ENCODE peak calls at places on chromosomes 4 and X, in four cellular contexts. One of them, this sample, is unnamed.

GRCh38 chrX:10608099-10608498 is 12.3 kb downstream of the MID1 start:
- DNase-seq in CD8-positive, alpha-beta memory T cell: no peak
- DNase-seq in HT1080: no peak
- DNase-seq in activated effector memory CD4-positive, alpha-beta T cell treated with anti-CD3 and anti-CD28 coated beads, Interleukin-2, amount 50 U/mL, for 16 hours: no peak
- DNase-seq in this sample: no peak

GRCh38 chrX:112941209-112941788 is 100.7 kb upstream of the AMOT start:
- DNase-seq in activated effector memory CD4-positive, alpha-beta T cell treated with anti-CD3 and anti-CD28 coated beads, Interleukin-2, amount 50 U/mL, for 16 hours: no peak
- DNase-seq in CD8-positive, alpha-beta memory T cell: no peak
- DNase-seq in HT1080: peak; percentile 3
- DNase-seq in this sample: no peak

GRCh38 chrX:136163694-136164093 is 16.4 kb downstream of the FHL1 start:
- DNase-seq in activated effector memory CD4-positive, alpha-beta T cell treated with anti-CD3 and anti-CD28 coated beads, Interleukin-2, amount 50 U/mL, for 16 hours: no peak
- DNase-seq in HT1080: no peak
- DNase-seq in CD8-positive, alpha-beta memory T cell: no peak
- DNase-seq in this sample: no peak

GRCh38 chrX:78650906-78651437 is 8.2 kb downstream of the RTL3 start:
- DNase-seq in HT1080: peak; percentile 56
- DNase-seq in CD8-positive, alpha-beta memory T cell: peak; percentile 8
- DNase-seq in activated effector memory CD4-positive, alpha-beta T cell treated with anti-CD3 and anti-CD28 coated beads, Interleukin-2, amount 50 U/mL, for 16 hours: no peak
- DNase-seq in this sample: peak; percentile 41

GRCh38 chr4:24104173-24104572 is 214.3 kb upstream of the PPARGC1A start:
- DNase-seq in HT1080: no peak
- DNase-seq in CD8-positive, alpha-beta memory T cell: no peak
- DNase-seq in activated effector memory CD4-positive, alpha-beta T cell treated with anti-CD3 and anti-CD28 coated beads, Interleukin-2, amount 50 U/mL, for 16 hours: no peak
- DNase-seq in this sample: no peak

GRCh38 chrX:56068274-56068758 is 163.8 kb upstream of the KLF8 start:
- DNase-seq in activated effector memory CD4-positive, alpha-beta T cell treated with anti-CD3 and anti-CD28 coated beads, Interleukin-2, amount 50 U/mL, for 16 hours: no peak
- DNase-seq in HT1080: no peak
- DNase-seq in CD8-positive, alpha-beta memory T cell: no peak
- DNase-seq in this sample: no peak

GRCh38 chrX:38275615-38276014 is 51.7 kb downstream of the RPGR start:
- DNase-seq in CD8-positive, alpha-beta memory T cell: no peak
- DNase-seq in HT1080: peak; percentile 88
- DNase-seq in activated effector memory CD4-positive, alpha-beta T cell treated with anti-CD3 and anti-CD28 coated beads, Interleukin-2, amount 50 U/mL, for 16 hours: no peak
- DNase-seq in this sample: no peak

GRCh38 chr4:114911141-114911540 is 202.3 kb downstream of the NDST4 start:
- DNase-seq in HT1080: no peak
- DNase-seq in CD8-positive, alpha-beta memory T cell: no peak
- DNase-seq in activated effector memory CD4-positive, alpha-beta T cell treated with anti-CD3 and anti-CD28 coated beads, Interleukin-2, amount 50 U/mL, for 16 hours: no peak
- DNase-seq in this sample: no peak

GRCh38 chr4:147789596-147789995 is 57.7 kb downstream of the ARHGAP10 start:
- DNase-seq in activated effector memory CD4-positive, alpha-beta T cell treated with anti-CD3 and anti-CD28 coated beads, Interleukin-2, amount 50 U/mL, for 16 hours: no peak
- DNase-seq in CD8-positive, alpha-beta memory T cell: no peak
- DNase-seq in HT1080: no peak
- DNase-seq in this sample: no peak

GRCh38 chrX:72394518-72395163 is 88.9 kb upstream of the CITED1 start:
- DNase-seq in HT1080: no peak
- DNase-seq in CD8-positive, alpha-beta memory T cell: no peak
- DNase-seq in activated effector memory CD4-positive, alpha-beta T cell treated with anti-CD3 and anti-CD28 coated beads, Interleukin-2, amount 50 U/mL, for 16 hours: no peak
- DNase-seq in this sample: no peak

GRCh38 chrX:150870487-150871340 is 27.8 kb downstream of the CD99L2 start:
- DNase-seq in HT1080: no peak
- DNase-seq in CD8-positive, alpha-beta memory T cell: no peak
- DNase-seq in activated effector memory CD4-positive, alpha-beta T cell treated with anti-CD3 and anti-CD28 coated beads, Interleukin-2, amount 50 U/mL, for 16 hours: no peak
- DNase-seq in this sample: no peak

GRCh38 chr4:139576219-139576618 is 20.2 kb upstream of the SETD7 start:
- DNase-seq in HT1080: peak; percentile 68
- DNase-seq in CD8-positive, alpha-beta memory T cell: no peak
- DNase-seq in activated effector memory CD4-positive, alpha-beta T cell treated with anti-CD3 and anti-CD28 coated beads, Interleukin-2, amount 50 U/mL, for 16 hours: no peak
- DNase-seq in this sample: no peak

GRCh38 chr4:8351931-8352367 is 82.4 kb downstream of the HTRA3 start:
- DNase-seq in CD8-positive, alpha-beta memory T cell: no peak
- DNase-seq in activated effector memory CD4-positive, alpha-beta T cell treated with anti-CD3 and anti-CD28 coated beads, Interleukin-2, amount 50 U/mL, for 16 hours: no peak
- DNase-seq in HT1080: no peak
- DNase-seq in this sample: no peak

GRCh38 chr4:89146196-89146595 is 34.9 kb downstream of the TIGD2 start:
- DNase-seq in activated effector memory CD4-positive, alpha-beta T cell treated with anti-CD3 and anti-CD28 coated beads, Interleukin-2, amount 50 U/mL, for 16 hours: no peak
- DNase-seq in HT1080: no peak
- DNase-seq in CD8-positive, alpha-beta memory T cell: no peak
- DNase-seq in this sample: no peak

GRCh38 chr4:124321370-124321769 is 391.2 kb downstream of the ANKRD50 start:
- DNase-seq in CD8-positive, alpha-beta memory T cell: no peak
- DNase-seq in HT1080: no peak
- DNase-seq in activated effector memory CD4-positive, alpha-beta T cell treated with anti-CD3 and anti-CD28 coated beads, Interleukin-2, amount 50 U/mL, for 16 hours: no peak
- DNase-seq in this sample: no peak

GRCh38 chr4:79852305-79852730 is 220.7 kb downstream of the ANTXR2 start:
- DNase-seq in activated effector memory CD4-positive, alpha-beta T cell treated with anti-CD3 and anti-CD28 coated beads, Interleukin-2, amount 50 U/mL, for 16 hours: no peak
- DNase-seq in HT1080: peak; percentile 30
- DNase-seq in CD8-positive, alpha-beta memory T cell: no peak
- DNase-seq in this sample: no peak

GRCh38 chrX:123993326-123993725 is 31.8 kb downstream of the STAG2 start:
- DNase-seq in activated effector memory CD4-positive, alpha-beta T cell treated with anti-CD3 and anti-CD28 coated beads, Interleukin-2, amount 50 U/mL, for 16 hours: no peak
- DNase-seq in HT1080: peak; percentile 84
- DNase-seq in CD8-positive, alpha-beta memory T cell: no peak
- DNase-seq in this sample: no peak

GRCh38 chr4:111883557-111883999 is 261.7 kb upstream of the FAM241A start:
- DNase-seq in CD8-positive, alpha-beta memory T cell: no peak
- DNase-seq in HT1080: no peak
- DNase-seq in activated effector memory CD4-positive, alpha-beta T cell treated with anti-CD3 and anti-CD28 coated beads, Interleukin-2, amount 50 U/mL, for 16 hours: no peak
- DNase-seq in this sample: no peak

GRCh38 chrX:47662144-47662657 is 3.2 kb upstream of the UXT start:
- DNase-seq in CD8-positive, alpha-beta memory T cell: no peak
- DNase-seq in HT1080: peak; percentile 85
- DNase-seq in activated effector memory CD4-positive, alpha-beta T cell treated with anti-CD3 and anti-CD28 coated beads, Interleukin-2, amount 50 U/mL, for 16 hours: peak; percentile 66
- DNase-seq in this sample: no peak

GRCh38 chr4:9924750-9925149 is 96.5 kb downstream of the SLC2A9 start:
- DNase-seq in activated effector memory CD4-positive, alpha-beta T cell treated with anti-CD3 and anti-CD28 coated beads, Interleukin-2, amount 50 U/mL, for 16 hours: no peak
- DNase-seq in CD8-positive, alpha-beta memory T cell: no peak
- DNase-seq in HT1080: peak; percentile 23
- DNase-seq in this sample: no peak

GRCh38 chr4:144633215-144633614 is 12.7 kb upstream of the HHIP start:
- DNase-seq in HT1080: no peak
- DNase-seq in activated effector memory CD4-positive, alpha-beta T cell treated with anti-CD3 and anti-CD28 coated beads, Interleukin-2, amount 50 U/mL, for 16 hours: no peak
- DNase-seq in CD8-positive, alpha-beta memory T cell: no peak
- DNase-seq in this sample: no peak

GRCh38 chrX:75746891-75747639 is 38.0 kb downstream of the MAGEE2 start:
- DNase-seq in activated effector memory CD4-positive, alpha-beta T cell treated with anti-CD3 and anti-CD28 coated beads, Interleukin-2, amount 50 U/mL, for 16 hours: peak; percentile 70
- DNase-seq in CD8-positive, alpha-beta memory T cell: peak; percentile 13
- DNase-seq in HT1080: no peak
- DNase-seq in this sample: peak; percentile 12

GRCh38 chr4:141538001-141538400 is 98.4 kb upstream of the IL15 start:
- DNase-seq in HT1080: no peak
- DNase-seq in CD8-positive, alpha-beta memory T cell: no peak
- DNase-seq in activated effector memory CD4-positive, alpha-beta T cell treated with anti-CD3 and anti-CD28 coated beads, Interleukin-2, amount 50 U/mL, for 16 hours: no peak
- DNase-seq in this sample: no peak

GRCh38 chrX:116490091-116490490 is 27.3 kb upstream of the CT83 start:
- DNase-seq in CD8-positive, alpha-beta memory T cell: no peak
- DNase-seq in HT1080: no peak
- DNase-seq in activated effector memory CD4-positive, alpha-beta T cell treated with anti-CD3 and anti-CD28 coated beads, Interleukin-2, amount 50 U/mL, for 16 hours: no peak
- DNase-seq in this sample: no peak

GRCh38 chrX:105313596-105313995 is 93.1 kb upstream of the TEX13A start:
- DNase-seq in HT1080: no peak
- DNase-seq in CD8-positive, alpha-beta memory T cell: no peak
- DNase-seq in activated effector memory CD4-positive, alpha-beta T cell treated with anti-CD3 and anti-CD28 coated beads, Interleukin-2, amount 50 U/mL, for 16 hours: no peak
- DNase-seq in this sample: no peak

GRCh38 chr4:8303485-8304281 is 34.1 kb downstream of the HTRA3 start:
- DNase-seq in CD8-positive, alpha-beta memory T cell: no peak
- DNase-seq in HT1080: peak; percentile 77
- DNase-seq in activated effector memory CD4-positive, alpha-beta T cell treated with anti-CD3 and anti-CD28 coated beads, Interleukin-2, amount 50 U/mL, for 16 hours: peak; percentile 33
- DNase-seq in this sample: no peak

GRCh38 chrX:78375894-78376293 is 48.5 kb upstream of the CYSLTR1 start:
- DNase-seq in HT1080: peak; percentile 31
- DNase-seq in activated effector memory CD4-positive, alpha-beta T cell treated with anti-CD3 and anti-CD28 coated beads, Interleukin-2, amount 50 U/mL, for 16 hours: no peak
- DNase-seq in CD8-positive, alpha-beta memory T cell: no peak
- DNase-seq in this sample: peak; percentile 21

GRCh38 chr4:25441519-25442117 is 64.6 kb downstream of the ANAPC4 start:
- DNase-seq in HT1080: peak; percentile 66
- DNase-seq in CD8-positive, alpha-beta memory T cell: no peak
- DNase-seq in activated effector memory CD4-positive, alpha-beta T cell treated with anti-CD3 and anti-CD28 coated beads, Interleukin-2, amount 50 U/mL, for 16 hours: no peak
- DNase-seq in this sample: no peak

GRCh38 chr4:74092957-74093356 is 6.0 kb downstream of the CXCL2 start:
- DNase-seq in CD8-positive, alpha-beta memory T cell: no peak
- DNase-seq in HT1080: no peak
- DNase-seq in activated effector memory CD4-positive, alpha-beta T cell treated with anti-CD3 and anti-CD28 coated beads, Interleukin-2, amount 50 U/mL, for 16 hours: no peak
- DNase-seq in this sample: no peak

GRCh38 chr4:24115101-24115500 is 225.3 kb upstream of the PPARGC1A start:
- DNase-seq in HT1080: no peak
- DNase-seq in activated effector memory CD4-positive, alpha-beta T cell treated with anti-CD3 and anti-CD28 coated beads, Interleukin-2, amount 50 U/mL, for 16 hours: no peak
- DNase-seq in CD8-positive, alpha-beta memory T cell: no peak
- DNase-seq in this sample: no peak

GRCh38 chr4:108473163-108473720 is 147.1 kb upstream of the RPL34 start:
- DNase-seq in HT1080: no peak
- DNase-seq in CD8-positive, alpha-beta memory T cell: no peak
- DNase-seq in activated effector memory CD4-positive, alpha-beta T cell treated with anti-CD3 and anti-CD28 coated beads, Interleukin-2, amount 50 U/mL, for 16 hours: no peak
- DNase-seq in this sample: no peak

GRCh38 chr4:14867847-14868246 is 134.4 kb upstream of the CPEB2 start:
- DNase-seq in CD8-positive, alpha-beta memory T cell: no peak
- DNase-seq in activated effector memory CD4-positive, alpha-beta T cell treated with anti-CD3 and anti-CD28 coated beads, Interleukin-2, amount 50 U/mL, for 16 hours: no peak
- DNase-seq in HT1080: no peak
- DNase-seq in this sample: no peak

GRCh38 chr4:156642161-156642560 is 329.4 kb downstream of the PDGFC start:
- DNase-seq in HT1080: no peak
- DNase-seq in activated effector memory CD4-positive, alpha-beta T cell treated with anti-CD3 and anti-CD28 coated beads, Interleukin-2, amount 50 U/mL, for 16 hours: no peak
- DNase-seq in CD8-positive, alpha-beta memory T cell: no peak
- DNase-seq in this sample: no peak

GRCh38 chrX:54758114-54759055 is 39.7 kb downstream of the ITIH6 start:
- DNase-seq in CD8-positive, alpha-beta memory T cell: no peak
- DNase-seq in activated effector memory CD4-positive, alpha-beta T cell treated with anti-CD3 and anti-CD28 coated beads, Interleukin-2, amount 50 U/mL, for 16 hours: no peak
- DNase-seq in HT1080: no peak
- DNase-seq in this sample: no peak